ENCODE peak calls at places on chromosomes 12 and 14, in nine cellular contexts. Z is astrocyte, E is psoas muscle, V is heart left ventricle, R is ovary, U is tibial artery, G is left ventricle myocardium inferior, T is adrenal gland, I is H1. B is an unnamed sample. For H3K4me1 and H3K36me3, the result is how much of the 10 kb centered on the place peaks cover.

GRCh38 chr12:112176321-112177010 is 51.1 kb downstream of the TRAFD1 start:
- DNase-seq in R (no peak), E (peak), Z (no peak), I (no peak), T (no peak), G (no peak), U (no peak), V (no peak), B (no peak)

GRCh38 chr12:42968426-42968825 is 378.9 kb upstream of the PRICKLE1 start:
- DNase-seq in V (no peak), R (no peak), U (no peak), Z (peak), I (no peak), E (no peak), G (no peak), T (no peak), B (no peak)

GRCh38 chr12:3542911-3543310 is 51.9 kb downstream of the PRMT8 start:
- DNase-seq in V (no peak), T (no peak), E (no peak), R (no peak), G (no peak), Z (no peak), I (no peak), U (no peak), B (no peak)

GRCh38 chr14:67352055-67352454 is 7.5 kb downstream of the ATP6V1D start:
- DNase-seq in T (no peak), E (no peak), Z (no peak), U (no peak), I (no peak), R (no peak), V (no peak), G (no peak), B (no peak)

GRCh38 chr12:71607494-71608330 is 55.9 kb downstream of the ZFC3H1 start:
- DNase-seq in Z (no peak), G (no peak), E (no peak), R (no peak), I (no peak), U (no peak), T (no peak), V (no peak), B (no peak)

GRCh38 chr14:93538411-93538810 is 107.7 kb downstream of the UNC79 start:
- DNase-seq in G (no peak), I (peak), T (no peak), R (no peak), Z (no peak), E (no peak), V (no peak), U (no peak), B (no peak)

GRCh38 chr12:29552324-29552927 is 54.9 kb upstream of the OVCH1 start:
- DNase-seq in V (peak), Z (peak), T (peak), I (peak), R (peak), G (peak), U (peak), E (peak), B (peak)

GRCh38 chr12:2118481-2119255 is 65.9 kb downstream of the CACNA1C start:
- DNase-seq in G (no peak), I (no peak), Z (no peak), E (no peak), V (no peak), T (no peak), R (no peak), U (no peak), B (no peak)

GRCh38 chr12:116053479-116054195 is 223.9 kb downstream of the MED13L start:
- DNase-seq in T (peak), E (no peak), V (no peak), G (peak), U (peak), Z (peak), I (no peak), R (no peak), B (peak)

GRCh38 chr14:60646202-60646886 is 2.9 kb downstream of the SIX1 start:
- DNase-seq in U (peak), E (peak), R (no peak), I (no peak), T (no peak), Z (no peak), G (no peak), V (no peak), B (peak)

GRCh38 chr14:103243764-103244737 is 90.0 kb upstream of the EIF5 start:
- DNase-seq in R (no peak), E (no peak), V (no peak), G (no peak), U (no peak), T (no peak), I (no peak), Z (peak), B (peak)

GRCh38 chr12:111453071-111453989 is 47.6 kb downstream of the SH2B3 start:
- DNase-seq in R (no peak), I (no peak), V (no peak), E (no peak), G (no peak), U (no peak), T (peak), Z (no peak), B (no peak)

GRCh38 chr12:128534906-128535305 is 267.9 kb downstream of the TMEM132C start:
- DNase-seq in G (no peak), T (no peak), Z (no peak), I (no peak), V (no peak), R (no peak), E (no peak), U (no peak), B (no peak)

GRCh38 chr12:48925218-48925871 is at the start of gene FKBP11:
- DNase-seq in U (peak), G (peak), R (peak), I (peak), T (peak), V (peak), Z (peak), E (peak), B (peak)

GRCh38 chr12:1453801-1454200 is 140.6 kb downstream of the FBXL14 start:
- DNase-seq in E (no peak), Z (no peak), V (no peak), R (no peak), G (no peak), U (no peak), I (no peak), T (no peak), B (no peak)

GRCh38 chr14:56118611-56119181 is 485 bp downstream of the PELI2 start:
- DNase-seq in T (peak), E (peak), G (peak), U (peak), I (no peak), R (peak), V (peak), Z (no peak), B (no peak)

GRCh38 chr12:117440384-117440783 is 79.0 kb upstream of the NOS1 start:
- DNase-seq in V (no peak), I (no peak), Z (no peak), R (no peak), G (no peak), T (no peak), E (no peak), U (no peak), B (no peak)

GRCh38 chr12:123744836-123745235 is 17.3 kb upstream of the DNAH10 start:
- DNase-seq in V (no peak), Z (no peak), R (no peak), I (no peak), E (no peak), U (no peak), T (no peak), G (no peak), B (no peak)

GRCh38 chr14:103698380-103699260 is 16.6 kb downstream of the XRCC3 start:
- DNase-seq in G (peak), R (no peak), Z (no peak), U (no peak), T (no peak), I (no peak), E (peak), V (no peak), B (no peak)

GRCh38 chr12:25825494-25825893 is 133.0 kb upstream of the RASSF8 start:
- DNase-seq in Z (no peak), G (no peak), E (no peak), U (no peak), I (no peak), R (no peak), T (no peak), V (no peak), B (no peak)

GRCh38 chr12:126974779-126975178 is 1292.2 kb upstream of the TMEM132C start:
- DNase-seq in Z (no peak), T (no peak), I (no peak), E (no peak), G (no peak), U (no peak), V (no peak), R (no peak), B (no peak)

GRCh38 chr12:114668151-114668891 is 15.7 kb downstream of the TBX3 start:
- DNase-seq in E (peak), U (peak), G (peak), Z (peak), T (peak), V (peak), R (peak), I (peak), B (peak)

GRCh38 chr12:64968989-64969819 is 144.8 kb downstream of the TBC1D30 start:
- DNase-seq in V (no peak), R (no peak), I (no peak), E (no peak), U (no peak), T (no peak), G (no peak), Z (no peak), B (no peak)

GRCh38 chr14:100533647-100534485 is 53.4 kb downstream of the BEGAIN start:
- DNase-seq in E (peak), V (peak), T (peak), Z (no peak), G (peak), R (peak), U (peak), I (no peak), B (peak)

GRCh38 chr12:101759396-101760047 is 20.3 kb upstream of the SYCP3 start:
- DNase-seq in V (no peak), Z (peak), T (no peak), E (no peak), I (no peak), U (no peak), G (no peak), R (no peak), B (peak)

GRCh38 chr14:80781968-80782367 is 159.6 kb downstream of the CEP128 start:
- DNase-seq in U (no peak), G (no peak), R (no peak), E (no peak), V (no peak), T (no peak), Z (peak), I (no peak), B (peak)

GRCh38 chr12:22656376-22656775 is 31.4 kb downstream of the ETNK1 start:
- DNase-seq in U (no peak), E (no peak), V (no peak), I (no peak), G (no peak), R (no peak), Z (no peak), T (no peak), B (no peak)

GRCh38 chr14:65156568-65157366 is 54.5 kb upstream of the MAX start:
- DNase-seq in E (peak), V (no peak), T (peak), U (peak), Z (peak), R (peak), G (no peak), I (no peak), B (peak)

GRCh38 chr14:81169711-81170103 is 51.1 kb downstream of the GTF2A1 start:
- DNase-seq in V (peak), E (peak), T (peak), I (no peak), Z (no peak), G (peak), R (peak), U (peak), B (peak)

GRCh38 chr14:99416909-99417308 is 63.8 kb downstream of the SETD3 start:
- DNase-seq in E (no peak), V (no peak), G (no peak), R (no peak), U (no peak), Z (no peak), I (no peak), T (no peak), B (no peak)

GRCh38 chr14:99419905-99420304 is 60.8 kb downstream of the SETD3 start:
- DNase-seq in I (no peak), G (no peak), U (no peak), T (no peak), Z (no peak), E (no peak), R (no peak), V (no peak), B (no peak)

GRCh38 chr14:99415496-99416281 is 65.0 kb downstream of the SETD3 start:
- DNase-seq in U (peak), Z (peak), T (peak), E (no peak), R (no peak), G (no peak), I (no peak), V (peak), B (peak)

GRCh38 chr14:99420711-99421110 is 59.9 kb downstream of the SETD3 start:
- DNase-seq in G (no peak), T (no peak), E (no peak), R (no peak), Z (peak), V (no peak), U (no peak), I (no peak), B (peak)

DNA sequence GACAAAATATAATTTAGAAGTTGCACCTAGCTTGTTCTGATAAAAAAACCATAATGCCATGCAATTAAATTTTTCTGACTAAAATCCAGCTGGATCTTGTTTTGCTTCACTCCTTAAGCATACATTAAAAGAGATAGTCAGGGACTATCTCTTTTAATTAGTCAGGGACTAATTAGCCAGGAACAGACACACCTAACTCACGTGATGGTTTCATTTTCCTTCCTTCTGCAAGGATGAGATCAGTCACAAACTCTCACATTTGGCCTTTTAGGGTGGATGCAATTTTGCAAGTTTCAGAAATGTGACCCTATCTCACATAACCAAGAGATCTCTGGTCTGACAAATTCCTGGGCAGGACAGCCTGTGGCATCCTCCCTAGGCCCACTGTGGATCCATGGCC is 62.4 kb downstream of the SETD3 start:
- DNase-seq in R (no peak), T (no peak), E (no peak), V (no peak), Z (no peak), I (no peak), G (no peak), U (no peak), B (no peak)
- H3K4me1 ChIP-seq in R (under half), T (under half), E (under half), V (under half), Z (under half), I (under half), G (under half), U (under half), B (under half)

DNA sequence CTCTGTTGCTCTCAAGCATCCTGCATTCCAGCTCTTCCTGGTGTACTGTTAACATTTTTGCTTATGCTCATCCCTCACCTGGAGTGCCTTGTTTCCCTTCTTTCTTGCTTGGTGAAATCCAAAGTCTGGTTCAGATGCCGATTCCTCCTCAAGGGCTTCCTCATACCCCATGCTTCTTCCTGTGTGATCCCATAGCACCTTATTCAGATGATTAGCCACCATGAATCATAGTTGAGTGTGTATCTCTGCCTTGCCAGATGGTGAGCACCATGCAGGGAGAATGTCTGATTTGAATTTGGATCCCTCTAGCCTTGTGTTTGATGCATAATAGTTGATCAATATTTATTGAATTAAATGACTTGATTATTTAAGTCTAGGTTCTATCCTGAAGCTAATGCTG is 39.4 kb upstream of the ANO4 start:
- DNase-seq in V (no peak), Z (no peak), G (no peak), T (no peak), U (no peak), I (no peak), E (no peak), R (no peak), B (no peak)
- H3K36me3 ChIP-seq in V (under half), Z (under half), G (under half), T (under half), U (under half), I (under half), E (under half), R (under half), B (under half)

GRCh38 chr12:92539966-92540791 is 162.6 kb upstream of the PLEKHG7 start:
- DNase-seq in R (no peak), G (peak), E (peak), Z (no peak), I (no peak), V (peak), T (no peak), U (no peak), B (no peak)
- TF ChIP-seq CTCF in R (no peak), G (peak), E (no peak), Z (no peak), I (peak), V (no peak), T (no peak), U (no peak), B (no peak)

GRCh38 chr14:68762944-68763831 is 29.7 kb downstream of the ZFP36L1 start:
- DNase-seq in U (no peak), T (peak), R (peak), I (no peak), Z (peak), V (peak), E (peak), G (peak), B (peak)
- H3K4me1 ChIP-seq in U (under half), T (under half), R (under half), I (under half), Z (under half), V (under half), E (under half), G (under half), B (under half)

GRCh38 chr12:6729186-6729585 is 5.3 kb downstream of the COPS7A start:
- DNase-seq in E (no peak), R (no peak), Z (no peak), I (no peak), V (no peak), U (no peak), G (no peak), T (no peak), B (no peak)
- H3K36me3 ChIP-seq in E (under half), R (under half), Z (under half), I (under half), V (under half), U (under half), G (half or more), T (under half), B (under half)

DNA sequence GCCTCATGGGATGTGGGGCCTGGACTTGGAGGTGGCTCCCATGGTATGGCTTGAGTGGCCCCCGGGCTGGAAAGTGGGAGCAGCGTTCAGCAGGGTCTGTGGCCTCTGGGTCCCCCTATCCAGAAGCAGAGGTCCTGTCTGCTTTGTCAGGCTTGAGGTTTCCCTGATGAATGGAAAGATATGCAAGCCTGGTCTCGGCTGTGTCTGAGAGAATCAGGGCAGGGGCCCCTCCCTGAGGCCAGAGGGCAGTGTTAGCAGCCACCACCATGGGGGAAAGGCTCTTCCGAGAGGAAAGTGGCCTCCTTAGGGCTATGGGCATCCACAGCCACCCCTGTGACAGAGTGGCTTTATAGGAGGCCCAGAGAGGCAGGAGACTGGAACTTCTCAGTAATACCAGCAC is 128.2 kb downstream of the VRK1 start:
- DNase-seq in V (no peak), U (no peak), I (no peak), T (no peak), E (no peak), R (no peak), G (no peak), Z (no peak), B (no peak)
- TF ChIP-seq CTCF in V (no peak), U (no peak), I (peak), T (no peak), E (no peak), R (no peak), G (no peak), Z (no peak), B (no peak)

DNA sequence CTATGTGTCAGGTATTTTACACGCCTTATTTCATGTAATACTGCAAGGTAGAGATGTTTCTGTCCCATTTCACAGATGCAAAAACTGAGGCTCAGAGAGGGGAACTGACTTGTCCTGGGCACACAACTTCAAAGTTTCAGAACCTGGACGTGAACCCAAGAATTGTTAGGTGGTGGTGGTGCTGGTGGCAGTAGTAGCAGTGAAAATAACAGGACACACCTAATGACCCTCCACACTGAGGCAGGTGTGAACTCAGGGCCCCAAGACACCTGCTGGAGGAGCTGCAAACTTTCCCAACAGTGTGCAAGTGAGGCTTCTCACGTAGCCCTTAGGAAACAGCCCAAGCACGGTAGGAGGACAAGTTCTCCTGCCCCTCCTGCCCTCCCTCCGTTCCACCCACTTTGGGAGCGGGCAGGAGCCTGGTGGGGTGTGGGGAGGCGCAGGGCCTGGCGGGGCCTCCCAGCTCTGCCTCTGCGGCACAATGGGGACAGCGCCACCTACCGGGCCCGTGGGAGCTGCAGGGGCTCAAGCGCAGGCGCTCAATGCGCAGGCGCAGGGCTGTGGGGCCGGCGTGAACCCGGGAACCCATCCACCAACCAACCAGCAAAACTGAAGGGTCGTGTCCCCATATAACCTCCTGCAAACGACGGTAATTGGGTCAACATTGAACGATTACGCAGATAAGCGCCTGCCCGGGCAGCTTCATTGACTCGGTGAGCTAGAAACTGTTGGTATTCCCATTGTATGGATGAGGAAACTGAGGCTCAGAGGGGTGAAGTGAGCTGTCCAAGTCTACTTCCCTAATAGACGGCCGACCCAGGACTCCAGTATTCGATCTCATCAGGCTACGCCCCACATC is 12.0 kb upstream of the TRPV4 start:
- DNase-seq in E (peak), V (peak), T (peak), G (peak), Z (peak), U (peak), I (peak), R (peak), B (peak)
- H3K4me1 ChIP-seq in E (under half), V (under half), T (under half), G (under half), Z (under half), U (under half), I (under half), R (under half), B (under half)

DNA sequence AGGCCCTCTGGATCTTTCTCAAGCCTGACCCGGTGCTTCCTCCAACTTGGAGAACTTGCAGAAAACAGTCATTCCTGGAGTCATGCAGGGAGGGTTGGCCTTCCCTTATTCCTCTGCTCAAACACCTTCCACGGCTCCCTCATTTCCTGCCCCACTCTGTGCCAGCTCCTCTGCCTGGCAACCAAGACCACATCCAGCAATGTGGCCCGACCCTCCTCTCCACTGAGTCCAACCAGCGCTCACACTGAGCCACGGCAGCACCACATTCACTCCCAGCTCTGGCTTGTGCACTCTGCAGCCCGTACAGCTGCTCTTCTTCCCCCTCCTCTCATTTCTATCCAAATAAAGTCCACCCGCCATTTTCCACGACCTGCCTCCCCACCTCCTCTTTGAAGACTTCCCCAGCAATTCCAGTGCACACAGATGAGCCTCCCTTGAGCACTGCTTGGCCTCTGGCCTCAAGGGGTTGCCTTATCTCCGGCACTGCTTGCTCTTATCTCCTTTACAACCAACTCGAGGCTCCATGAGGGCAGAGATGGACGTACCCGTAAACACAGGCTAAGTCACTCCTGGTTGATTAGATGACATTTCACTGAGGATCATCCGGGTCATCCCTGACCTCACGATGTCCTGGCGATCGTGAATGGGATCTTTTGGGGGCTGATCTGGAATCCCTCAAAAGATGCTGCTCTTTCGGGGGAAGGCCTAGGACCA is 5.4 kb downstream of the PGF start:
- DNase-seq in V (no peak), T (no peak), Z (no peak), R (no peak), U (peak), G (no peak), I (no peak), E (peak), B (no peak)
- H3K36me3 ChIP-seq in V (under half), T (under half), Z (under half), R (under half), U (under half), G (under half), I (under half), E (under half), B (under half)

B was measured in fibroblast of lung.